ENCODE peak calls at places on chromosome 1, in ten cellular contexts. H is HEK293T; V is GM13976; T is stromal cell of bone marrow; W is progenitor cell of endocrine pancreas; Q is effector memory CD8-positive, alpha-beta T cell; K is stimulated activated CD8-positive, alpha-beta memory T cell treated with anti-CD3 and anti-CD28 coated beads, Interleukin-2, amount 100 ng/mL, for 1 hour; C is NCI-H446; X is NAMALWA; J is epithelial cell of prostate. Y is an unnamed sample.

GRCh38 chr1:226646026-226646869 is 92.8 kb downstream of the ITPKB start:
- DNase-seq in W (no peak), T (no peak), K (no peak), X (no peak), C (no peak), V (no peak), H (no peak), Q (no peak), J (no peak), Y (no peak)

GRCh38 chr1:54013393-54014008 is 4.5 kb downstream of the LDLRAD1 start:
- DNase-seq in K (no peak), C (no peak), J (no peak), X (no peak), W (no peak), T (no peak), Q (no peak), H (no peak), V (no peak), Y (no peak)

GRCh38 chr1:50942334-50942733 is 17.7 kb downstream of the FAF1 start:
- DNase-seq in X (no peak), H (no peak), K (no peak), T (no peak), Q (no peak), V (no peak), W (no peak), C (no peak), J (no peak), Y (no peak)

GRCh38 chr1:241842565-241842964 is 5.4 kb upstream of the EXO1 start:
- DNase-seq in T (no peak), K (no peak), X (no peak), Q (no peak), W (no peak), V (no peak), J (no peak), H (no peak), C (no peak), Y (no peak)

GRCh38 chr1:9758559-9759121 is 65.1 kb downstream of the CLSTN1 start:
- DNase-seq in W (no peak), X (no peak), J (peak), T (no peak), C (no peak), H (no peak), K (no peak), Q (no peak), V (no peak), Y (no peak)

GRCh38 chr1:169107673-169108160 is 1.2 kb downstream of the ATP1B1 start:
- DNase-seq in J (no peak), V (no peak), C (no peak), Q (no peak), X (no peak), W (no peak), T (no peak), H (no peak), K (no peak), Y (no peak)

GRCh38 chr1:110677016-110677415 is 2.3 kb upstream of the KCNA3 start:
- DNase-seq in J (no peak), V (no peak), T (no peak), C (peak), H (no peak), W (no peak), Q (no peak), K (no peak), X (no peak), Y (no peak)

GRCh38 chr1:216765346-216766300 is 42.4 kb upstream of the ESRRG start:
- DNase-seq in X (no peak), K (no peak), Q (no peak), W (no peak), J (no peak), T (no peak), H (no peak), C (no peak), V (no peak), Y (no peak)

GRCh38 chr1:30912913-30913652 is 4.5 kb upstream of the SDC3 start:
- DNase-seq in W (no peak), C (no peak), K (no peak), Q (no peak), X (no peak), T (no peak), J (no peak), V (no peak), H (no peak), Y (no peak)

GRCh38 chr1:210024996-210025395 is 87.0 kb downstream of the SYT14 start:
- DNase-seq in V (no peak), H (peak), J (no peak), Q (no peak), W (no peak), K (no peak), C (no peak), X (no peak), T (no peak), Y (no peak)

GRCh38 chr1:234969011-234969441 is 159.6 kb downstream of the TOMM20 start:
- DNase-seq in W (no peak), H (no peak), K (no peak), J (no peak), Q (no peak), X (no peak), T (no peak), C (no peak), V (no peak), Y (no peak)

GRCh38 chr1:101203812-101204540 is 32.8 kb upstream of the S1PR1 start:
- DNase-seq in X (no peak), W (no peak), H (no peak), K (no peak), C (peak), J (no peak), T (no peak), Q (no peak), V (no peak), Y (no peak)

GRCh38 chr1:48470506-48470905 is 1.5 kb downstream of the SPATA6 start:
- DNase-seq in X (peak), H (no peak), K (no peak), T (no peak), J (no peak), W (no peak), C (no peak), V (no peak), Q (no peak), Y (no peak)

GRCh38 chr1:199463521-199464127 is 563.9 kb upstream of the NR5A2 start:
- DNase-seq in H (peak), J (peak), Q (no peak), V (peak), X (peak), T (peak), W (no peak), C (peak), K (no peak), Y (peak)

GRCh38 chr1:89872567-89872966 is 51.7 kb downstream of the LRRC8D start:
- DNase-seq in H (no peak), V (no peak), Q (no peak), W (no peak), K (no peak), T (no peak), J (no peak), C (no peak), X (no peak), Y (no peak)

GRCh38 chr1:221093903-221094865 is 214.9 kb downstream of the HLX start:
- DNase-seq in T (no peak), V (no peak), K (no peak), W (no peak), C (no peak), J (no peak), X (no peak), Q (no peak), H (peak), Y (peak)

GRCh38 chr1:60068393-60069045 is 5.1 kb downstream of the C1orf87 start:
- DNase-seq in Q (no peak), K (no peak), J (no peak), X (no peak), C (no peak), T (peak), W (no peak), V (no peak), H (no peak), Y (no peak)

GRCh38 chr1:184509105-184509504 is 122.3 kb downstream of the C1orf21 start:
- DNase-seq in Q (no peak), H (no peak), J (no peak), C (no peak), X (no peak), T (no peak), K (no peak), W (no peak), V (no peak), Y (no peak)

GRCh38 chr1:117512728-117513321 is 93.0 kb upstream of the TENT5C start:
- DNase-seq in W (no peak), Q (no peak), H (peak), T (peak), K (no peak), X (peak), J (no peak), V (no peak), C (peak), Y (no peak)